ENCODE peak calls at places on chromosome 19, in ten cellular contexts. C, R, X, S, J, K, W, Z, B and L are unnamed samples.

GRCh38 chr19:42099336-42099925 is 23.5 kb downstream of the ZNF574 start:
- DNase-seq in B (no peak), K (peak; percentile 57), C (no peak), R (no peak), X (no peak), S (no peak), J (no peak), Z (no peak), W (no peak), L (no peak)

GRCh38 chr19:51726049-51726448 is 2.3 kb upstream of the HAS1 start:
- DNase-seq in K (no peak), Z (no peak), B (no peak), S (no peak), R (no peak), J (peak; percentile 77), C (peak; percentile 81), W (no peak), X (peak; percentile 25), L (no peak)

GRCh38 chr19:3412066-3412465 is 45.7 kb downstream of the NFIC start:
- DNase-seq in S (no peak), Z (no peak), W (no peak), J (no peak), C (no peak), B (no peak), R (no peak), X (no peak), K (no peak), L (no peak)

GRCh38 chr19:48551437-48552302 is at the start of gene SULT2B1:
- DNase-seq in K (peak; percentile 76), Z (no peak), R (no peak), X (no peak), C (no peak), W (no peak), B (no peak), S (no peak), J (no peak), L (no peak)

GRCh38 chr19:32104465-32105235 is 240.8 kb upstream of the ZNF507 start:
- DNase-seq in C (no peak), J (no peak), B (no peak), Z (no peak), X (no peak), K (no peak), S (no peak), W (peak; percentile 17), R (peak; percentile 37), L (no peak)

GRCh38 chr19:8251025-8251472 is 41.9 kb downstream of the CERS4 start:
- DNase-seq in R (no peak), J (peak; percentile 81), Z (no peak), X (no peak), S (no peak), C (peak; percentile 67), W (no peak), K (peak; percentile 85), B (no peak), L (no peak)

GRCh38 chr19:4007836-4008539 is 452 bp downstream of the PIAS4 start:
- DNase-seq in J (no peak), W (peak; percentile 61), K (no peak), B (no peak), Z (peak; percentile 29), R (peak; percentile 55), S (peak; percentile 33), C (no peak), X (peak; percentile 28), L (no peak)

GRCh38 chr19:8482696-8483095 is 19.7 kb downstream of the PRAM1 start:
- DNase-seq in C (no peak), B (no peak), W (no peak), X (no peak), S (no peak), K (no peak), Z (no peak), J (no peak), R (no peak), L (no peak)

GRCh38 chr19:2477732-2478191 is 1.8 kb downstream of the GADD45B start:
- DNase-seq in J (no peak), X (no peak), S (peak; percentile 30), C (no peak), Z (peak; percentile 56), B (no peak), K (no peak), W (peak; percentile 29), R (no peak), L (no peak)

GRCh38 chr19:16067205-16067938 is 8.9 kb upstream of the TPM4 start:
- DNase-seq in R (no peak), W (no peak), X (no peak), J (peak; percentile 96), Z (no peak), C (no peak), K (no peak), S (no peak), B (no peak), L (no peak)

GRCh38 chr19:56332695-56333094 is 18.1 kb upstream of the ZSCAN5A start:
- DNase-seq in Z (no peak), J (no peak), B (no peak), K (no peak), S (no peak), R (no peak), C (no peak), W (no peak), X (no peak), L (no peak)